ENCODE peak calls at places on chromosomes 5 and 9, in eight cellular contexts. One of them, this sample, is unnamed.
A peak's percentile ranks its signal among the peaks of the same experiment; 100 is the strongest.

GRCh38 chr9:127899200-127899943 is at the start of gene ST6GALNAC6:
- DNase-seq in sigmoid colon: peak; percentile 85
- DNase-seq in H1: peak; percentile 82
- DNase-seq in endothelial cell of umbilical vein: peak; percentile 56
- DNase-seq in A549: peak; percentile 69
- DNase-seq in upper lobe of left lung: peak; percentile 81
- DNase-seq in Peyer's patch: peak; percentile 70
- DNase-seq in uterus: peak; percentile 84
- DNase-seq in this sample: peak; percentile 77

GRCh38 chr9:107153336-107153735 is 129.7 kb upstream of the RAD23B start:
- DNase-seq in sigmoid colon: no peak
- DNase-seq in A549: no peak
- DNase-seq in upper lobe of left lung: no peak
- DNase-seq in endothelial cell of umbilical vein: no peak
- DNase-seq in uterus: no peak
- DNase-seq in Peyer's patch: no peak
- DNase-seq in H1: no peak
- DNase-seq in this sample: no peak

GRCh38 chr5:176693477-176693851 is 46.2 kb downstream of the TSPAN17 start:
- DNase-seq in Peyer's patch: no peak
- DNase-seq in uterus: no peak
- DNase-seq in endothelial cell of umbilical vein: no peak
- DNase-seq in H1: no peak
- DNase-seq in A549: no peak
- DNase-seq in upper lobe of left lung: peak; percentile 44
- DNase-seq in sigmoid colon: no peak
- DNase-seq in this sample: no peak

GRCh38 chr5:65738305-65738704 is 16.3 kb downstream of the NLN start:
- DNase-seq in sigmoid colon: no peak
- DNase-seq in endothelial cell of umbilical vein: no peak
- DNase-seq in upper lobe of left lung: no peak
- DNase-seq in A549: no peak
- DNase-seq in uterus: no peak
- DNase-seq in H1: no peak
- DNase-seq in Peyer's patch: no peak
- DNase-seq in this sample: no peak

GRCh38 chr5:100827481-100827889 is 75.6 kb downstream of the ST8SIA4 start:
- DNase-seq in uterus: no peak
- DNase-seq in sigmoid colon: no peak
- DNase-seq in upper lobe of left lung: no peak
- DNase-seq in Peyer's patch: no peak
- DNase-seq in endothelial cell of umbilical vein: peak; percentile 51
- DNase-seq in A549: no peak
- DNase-seq in H1: no peak
- DNase-seq in this sample: no peak

GRCh38 chr9:94703488-94704140 is 22.9 kb upstream of the AOPEP start:
- DNase-seq in upper lobe of left lung: no peak
- DNase-seq in Peyer's patch: no peak
- DNase-seq in endothelial cell of umbilical vein: no peak
- DNase-seq in uterus: no peak
- DNase-seq in H1: no peak
- DNase-seq in sigmoid colon: no peak
- DNase-seq in A549: no peak
- DNase-seq in this sample: no peak

GRCh38 chr9:113011911-113012381 is at the start of gene ZNF883:
- DNase-seq in H1: peak; percentile 80
- DNase-seq in uterus: peak; percentile 53
- DNase-seq in upper lobe of left lung: no peak
- DNase-seq in sigmoid colon: peak; percentile 68
- DNase-seq in A549: peak; percentile 41
- DNase-seq in Peyer's patch: no peak
- DNase-seq in endothelial cell of umbilical vein: peak; percentile 40
- DNase-seq in this sample: peak; percentile 62

GRCh38 chr9:114281421-114282103 is 41.3 kb upstream of the ORM1 start:
- DNase-seq in H1: peak; percentile 40
- DNase-seq in uterus: peak; percentile 45
- DNase-seq in A549: no peak
- DNase-seq in sigmoid colon: peak; percentile 54
- DNase-seq in endothelial cell of umbilical vein: no peak
- DNase-seq in upper lobe of left lung: no peak
- DNase-seq in Peyer's patch: no peak
- DNase-seq in this sample: peak; percentile 72

GRCh38 chr5:180212363-180213255 is 3.6 kb upstream of the RASGEF1C start:
- DNase-seq in upper lobe of left lung: no peak
- DNase-seq in H1: no peak
- DNase-seq in uterus: no peak
- DNase-seq in A549: no peak
- DNase-seq in Peyer's patch: no peak
- DNase-seq in endothelial cell of umbilical vein: peak; percentile 40
- DNase-seq in sigmoid colon: peak; percentile 79
- DNase-seq in this sample: no peak

GRCh38 chr9:107566596-107566995 is 77.0 kb upstream of the KLF4 start:
- DNase-seq in uterus: no peak
- DNase-seq in sigmoid colon: no peak
- DNase-seq in A549: no peak
- DNase-seq in Peyer's patch: no peak
- DNase-seq in H1: no peak
- DNase-seq in upper lobe of left lung: no peak
- DNase-seq in endothelial cell of umbilical vein: no peak
- DNase-seq in this sample: peak; percentile 18

GRCh38 chr9:109467936-109468335 is 30.2 kb downstream of the PTPN3 start:
- DNase-seq in endothelial cell of umbilical vein: peak; percentile 65
- DNase-seq in sigmoid colon: no peak
- DNase-seq in A549: no peak
- DNase-seq in uterus: no peak
- DNase-seq in H1: no peak
- DNase-seq in Peyer's patch: no peak
- DNase-seq in upper lobe of left lung: no peak
- DNase-seq in this sample: no peak

GRCh38 chr5:100430268-100430900 is 104.8 kb upstream of the FAM174A start:
- DNase-seq in A549: peak; percentile 5
- DNase-seq in uterus: no peak
- DNase-seq in upper lobe of left lung: peak; percentile 56
- DNase-seq in sigmoid colon: peak; percentile 60
- DNase-seq in H1: peak; percentile 77
- DNase-seq in Peyer's patch: no peak
- DNase-seq in endothelial cell of umbilical vein: peak; percentile 54
- DNase-seq in this sample: peak; percentile 16

GRCh38 chr5:175542232-175542965 is 64.0 kb downstream of the SFXN1 start:
- DNase-seq in H1: no peak
- DNase-seq in Peyer's patch: no peak
- DNase-seq in sigmoid colon: no peak
- DNase-seq in upper lobe of left lung: no peak
- DNase-seq in endothelial cell of umbilical vein: no peak
- DNase-seq in A549: no peak
- DNase-seq in uterus: no peak
- DNase-seq in this sample: no peak

GRCh38 chr5:128711216-128711615 is 173.2 kb upstream of the FBN2 start:
- DNase-seq in sigmoid colon: no peak
- DNase-seq in upper lobe of left lung: no peak
- DNase-seq in A549: no peak
- DNase-seq in Peyer's patch: no peak
- DNase-seq in H1: no peak
- DNase-seq in endothelial cell of umbilical vein: no peak
- DNase-seq in uterus: no peak
- DNase-seq in this sample: no peak

GRCh38 chr5:2293906-2294305 is 411.2 kb upstream of the IRX4 start:
- DNase-seq in endothelial cell of umbilical vein: no peak
- DNase-seq in upper lobe of left lung: no peak
- DNase-seq in sigmoid colon: peak; percentile 8
- DNase-seq in A549: no peak
- DNase-seq in uterus: no peak
- DNase-seq in Peyer's patch: no peak
- DNase-seq in H1: no peak
- DNase-seq in this sample: no peak

GRCh38 chr5:166961028-166961427 is 1330.4 kb upstream of the WWC1 start:
- DNase-seq in H1: no peak
- DNase-seq in A549: no peak
- DNase-seq in uterus: no peak
- DNase-seq in upper lobe of left lung: no peak
- DNase-seq in Peyer's patch: no peak
- DNase-seq in endothelial cell of umbilical vein: no peak
- DNase-seq in sigmoid colon: no peak
- DNase-seq in this sample: no peak

GRCh38 chr9:92406506-92406905 is 2.1 kb upstream of the OGN start:
- DNase-seq in A549: no peak
- DNase-seq in H1: no peak
- DNase-seq in endothelial cell of umbilical vein: peak; percentile 65
- DNase-seq in upper lobe of left lung: peak; percentile 63
- DNase-seq in uterus: no peak
- DNase-seq in Peyer's patch: peak; percentile 56
- DNase-seq in sigmoid colon: peak; percentile 69
- DNase-seq in this sample: no peak

GRCh38 chr9:95102001-95102433 is 215.5 kb downstream of the FANCC start:
- DNase-seq in Peyer's patch: no peak
- DNase-seq in A549: no peak
- DNase-seq in H1: no peak
- DNase-seq in endothelial cell of umbilical vein: no peak
- DNase-seq in sigmoid colon: no peak
- DNase-seq in upper lobe of left lung: no peak
- DNase-seq in uterus: no peak
- DNase-seq in this sample: no peak

GRCh38 chr5:173835662-173836061 is 52.5 kb upstream of the CPEB4 start:
- DNase-seq in endothelial cell of umbilical vein: no peak
- DNase-seq in H1: no peak
- DNase-seq in A549: no peak
- DNase-seq in Peyer's patch: no peak
- DNase-seq in sigmoid colon: no peak
- DNase-seq in upper lobe of left lung: no peak
- DNase-seq in uterus: no peak
- DNase-seq in this sample: no peak

GRCh38 chr9:132350861-132351315 is 3.9 kb downstream of the SETX start:
- DNase-seq in Peyer's patch: peak; percentile 53
- DNase-seq in uterus: no peak
- DNase-seq in upper lobe of left lung: no peak
- DNase-seq in H1: no peak
- DNase-seq in sigmoid colon: no peak
- DNase-seq in A549: no peak
- DNase-seq in endothelial cell of umbilical vein: peak; percentile 52
- DNase-seq in this sample: no peak

GRCh38 chr9:97740848-97741821 is 44.0 kb upstream of the XPA start:
- DNase-seq in uterus: peak; percentile 46
- DNase-seq in sigmoid colon: peak; percentile 72
- DNase-seq in H1: peak; percentile 88
- DNase-seq in Peyer's patch: peak; percentile 16
- DNase-seq in A549: no peak
- DNase-seq in endothelial cell of umbilical vein: peak; percentile 33
- DNase-seq in upper lobe of left lung: peak; percentile 59
- DNase-seq in this sample: peak; percentile 65

GRCh38 chr5:74434124-74434899 is 206.2 kb downstream of the ENC1 start:
- DNase-seq in H1: no peak
- DNase-seq in upper lobe of left lung: peak; percentile 31
- DNase-seq in Peyer's patch: no peak
- DNase-seq in sigmoid colon: no peak
- DNase-seq in A549: no peak
- DNase-seq in uterus: no peak
- DNase-seq in endothelial cell of umbilical vein: peak; percentile 11
- DNase-seq in this sample: no peak

GRCh38 chr9:114190563-114190905 is 35.2 kb downstream of the COL27A1 start:
- DNase-seq in sigmoid colon: no peak
- DNase-seq in uterus: no peak
- DNase-seq in A549: no peak
- DNase-seq in endothelial cell of umbilical vein: no peak
- DNase-seq in H1: no peak
- DNase-seq in Peyer's patch: no peak
- DNase-seq in upper lobe of left lung: no peak
- DNase-seq in this sample: no peak

GRCh38 chr9:122197334-122197872 is 31.4 kb downstream of the LHX6 start:
- DNase-seq in uterus: no peak
- DNase-seq in A549: no peak
- DNase-seq in sigmoid colon: no peak
- DNase-seq in Peyer's patch: no peak
- DNase-seq in H1: no peak
- DNase-seq in endothelial cell of umbilical vein: no peak
- DNase-seq in upper lobe of left lung: no peak
- DNase-seq in this sample: no peak

DNA sequence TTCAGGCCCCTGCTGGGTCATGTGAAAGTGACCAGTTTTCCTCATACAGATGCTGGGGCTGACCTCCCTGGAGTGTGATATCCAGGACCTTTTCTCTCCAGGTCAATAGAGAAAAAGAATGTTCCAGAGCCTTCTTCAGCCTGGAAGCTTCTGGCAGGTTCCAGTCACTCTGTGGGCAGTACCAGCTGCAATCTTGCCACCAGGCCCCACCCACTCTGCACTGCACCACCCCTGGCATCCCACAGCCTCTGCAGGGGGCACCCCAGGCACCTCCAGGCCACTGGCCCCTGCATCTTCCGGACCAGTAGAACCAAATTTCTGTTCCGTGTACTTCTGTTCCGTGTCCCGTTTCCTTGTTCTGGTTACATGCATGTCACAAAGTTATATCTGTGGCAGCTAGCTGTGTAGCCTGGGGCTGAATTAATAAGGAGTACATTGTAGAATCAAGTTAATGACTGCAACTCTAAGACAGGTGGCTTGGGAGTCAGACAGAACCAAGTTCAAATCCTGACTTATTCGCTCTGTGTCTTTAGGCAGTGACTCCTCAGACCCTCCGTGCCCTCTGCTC is 83.2 kb upstream of the ZBTB43 start:
- DNase-seq in H1: no peak
- DNase-seq in uterus: no peak
- DNase-seq in upper lobe of left lung: no peak
- DNase-seq in endothelial cell of umbilical vein: no peak
- DNase-seq in sigmoid colon: no peak
- DNase-seq in Peyer's patch: peak; percentile 51
- DNase-seq in A549: no peak
- DNase-seq in this sample: no peak
- H3K4me3 ChIP-seq in H1: peak overlapping the region; percentile 61
- H3K4me3 ChIP-seq in uterus: no peak overlapping the region
- H3K4me3 ChIP-seq in upper lobe of left lung: no peak overlapping the region
- H3K4me3 ChIP-seq in endothelial cell of umbilical vein: no peak overlapping the region
- H3K4me3 ChIP-seq in sigmoid colon: no peak overlapping the region
- H3K4me3 ChIP-seq in Peyer's patch: peak overlapping the region; percentile 61
- H3K4me3 ChIP-seq in A549: no peak overlapping the region
- H3K4me3 ChIP-seq in this sample: peak overlapping the region; percentile 71

GRCh38 chr5:168946363-168946762 is 354.6 kb downstream of the SLIT3 start:
- DNase-seq in uterus: no peak
- DNase-seq in sigmoid colon: no peak
- DNase-seq in endothelial cell of umbilical vein: no peak
- DNase-seq in upper lobe of left lung: no peak
- DNase-seq in Peyer's patch: no peak
- DNase-seq in H1: peak; percentile 61
- DNase-seq in A549: no peak
- DNase-seq in this sample: no peak
- TF ChIP-seq CTCF in uterus: no peak
- TF ChIP-seq CTCF in sigmoid colon: no peak
- TF ChIP-seq CTCF in endothelial cell of umbilical vein: no peak
- TF ChIP-seq CTCF in upper lobe of left lung: no peak
- TF ChIP-seq CTCF in Peyer's patch: no peak
- TF ChIP-seq CTCF in H1: peak; percentile 85
- TF ChIP-seq CTCF in A549: no peak
- TF ChIP-seq CTCF in this sample: peak; percentile 47

GRCh38 chr5:6734243-6734695 is 21.0 kb downstream of the TENT4A start:
- DNase-seq in upper lobe of left lung: no peak
- DNase-seq in endothelial cell of umbilical vein: no peak
- DNase-seq in H1: no peak
- DNase-seq in sigmoid colon: peak; percentile 72
- DNase-seq in uterus: no peak
- DNase-seq in A549: no peak
- DNase-seq in Peyer's patch: no peak
- DNase-seq in this sample: peak; percentile 32
- H3K4me1 ChIP-seq in upper lobe of left lung: peaks cover 42% of the 10 kb centered on the region
- H3K4me1 ChIP-seq in endothelial cell of umbilical vein: peaks cover 40% of the 10 kb centered on the region
- H3K4me1 ChIP-seq in H1: peaks cover 2% of the 10 kb centered on the region
- H3K4me1 ChIP-seq in sigmoid colon: no peaks in the 10 kb centered on the region
- H3K4me1 ChIP-seq in uterus: peaks cover 14% of the 10 kb centered on the region
- H3K4me1 ChIP-seq in A549: peaks cover 39% of the 10 kb centered on the region
- H3K4me1 ChIP-seq in Peyer's patch: peaks cover 52% of the 10 kb centered on the region
- H3K4me1 ChIP-seq in this sample: peaks cover 77% of the 10 kb centered on the region

GRCh38 chr5:107594253-107595045 is 76.3 kb downstream of the EFNA5 start:
- DNase-seq in A549: no peak
- DNase-seq in Peyer's patch: no peak
- DNase-seq in H1: no peak
- DNase-seq in uterus: no peak
- DNase-seq in sigmoid colon: no peak
- DNase-seq in endothelial cell of umbilical vein: no peak
- DNase-seq in upper lobe of left lung: no peak
- DNase-seq in this sample: no peak
- H3K4me3 ChIP-seq in A549: no peak overlapping the region
- H3K4me3 ChIP-seq in Peyer's patch: no peak overlapping the region
- H3K4me3 ChIP-seq in H1: no peak overlapping the region
- H3K4me3 ChIP-seq in uterus: no peak overlapping the region
- H3K4me3 ChIP-seq in sigmoid colon: no peak overlapping the region
- H3K4me3 ChIP-seq in endothelial cell of umbilical vein: no peak overlapping the region
- H3K4me3 ChIP-seq in upper lobe of left lung: no peak overlapping the region
- H3K4me3 ChIP-seq in this sample: no peak overlapping the region